ENCODE peak calls at places on chromosomes 12 and 14, in four cellular contexts. J is heart left ventricle, L is lower leg skin, K is A549. F is an unnamed sample.
A peak's percentile ranks its signal among the peaks of the same experiment; 100 is the strongest.

GRCh38 chr14:77615231-77616132 is 955 bp downstream of the SPTLC2 start:
- DNase-seq in J (no peak), L (no peak), K (no peak), F (no peak)

GRCh38 chr14:73567951-73568885 is 795 bp upstream of the ACOT2 start:
- DNase-seq in J (no peak), L (no peak), K (no peak), F (no peak)

GRCh38 chr12:108860443-108860842 is 3.1 kb upstream of the SSH1 start:
- DNase-seq in J (no peak), L (no peak), K (no peak), F (no peak)

GRCh38 chr12:2933586-2933985 is 25.6 kb upstream of the TEAD4 start:
- DNase-seq in J (no peak), L (no peak), K (no peak), F (no peak)

GRCh38 chr14:43937001-43937400 is 570.1 kb downstream of the FSCB start:
- DNase-seq in J (no peak), L (no peak), K (no peak), F (no peak)

GRCh38 chr14:96567289-96567899 is 65.2 kb downstream of the PAPOLA start:
- DNase-seq in J (no peak), L (no peak), K (peak; percentile 31), F (no peak)

GRCh38 chr12:71164877-71165197 is 7.0 kb upstream of the TSPAN8 start:
- DNase-seq in J (no peak), L (no peak), K (no peak), F (no peak)

GRCh38 chr14:20386276-20386855 is 26.9 kb downstream of the TEP1 start:
- DNase-seq in J (no peak), L (no peak), K (no peak), F (no peak)

GRCh38 chr12:82383930-82384513 is 25.7 kb downstream of the METTL25 start:
- DNase-seq in J (no peak), L (no peak), K (no peak), F (no peak)

GRCh38 chr14:43031598-43031997 is 1424.9 kb downstream of the LRFN5 start:
- DNase-seq in J (no peak), L (no peak), K (peak; percentile 38), F (no peak)

GRCh38 chr14:88948199-88948598 is 123.7 kb downstream of the TTC8 start:
- DNase-seq in J (no peak), L (no peak), K (no peak), F (no peak)

GRCh38 chr12:95790025-95790911 is at the start of gene NTN4:
- DNase-seq in J (peak; percentile 62), L (peak; percentile 27), K (peak; percentile 33), F (peak; percentile 69)

GRCh38 chr14:95126906-95127530 is 30.3 kb downstream of the DICER1 start:
- DNase-seq in J (no peak), L (no peak), K (no peak), F (no peak)

GRCh38 chr12:77796775-77797174 is 33.9 kb upstream of the NAV3 start:
- DNase-seq in J (no peak), L (no peak), K (no peak), F (no peak)

GRCh38 chr12:93976024-93976423 is 172.4 kb upstream of the PLXNC1 start:
- DNase-seq in J (no peak), L (no peak), K (no peak), F (no peak)

GRCh38 chr12:124422570-124423523 is 128.0 kb downstream of the RFLNA start:
- DNase-seq in J (peak; percentile 93), L (peak; percentile 88), K (peak; percentile 98), F (peak; percentile 92)

GRCh38 chr14:100533647-100534485 is 53.4 kb downstream of the BEGAIN start:
- DNase-seq in J (peak; percentile 9), L (peak; percentile 13), K (no peak), F (peak; percentile 25)

GRCh38 chr14:80215756-80216581 is 4.7 kb upstream of the DIO2 start:
- DNase-seq in J (peak; percentile 66), L (no peak), K (peak; percentile 87), F (peak; percentile 30)

GRCh38 chr14:36605506-36605857 is 23.1 kb upstream of the NKX2-8 start:
- DNase-seq in J (no peak), L (no peak), K (no peak), F (no peak)

GRCh38 chr14:96368534-96368933 is 5.2 kb downstream of the GSKIP start:
- DNase-seq in J (no peak), L (no peak), K (no peak), F (no peak)

GRCh38 chr12:109595321-109595902 is 21.8 kb downstream of the MVK start:
- DNase-seq in J (no peak), L (no peak), K (no peak), F (no peak)

GRCh38 chr12:65640489-65640901 is 183.8 kb upstream of the HMGA2 start:
- DNase-seq in J (peak; percentile 12), L (peak; percentile 68), K (no peak), F (no peak)

GRCh38 chr14:52348796-52349195 is 34.7 kb downstream of the PTGER2 start:
- DNase-seq in J (no peak), L (no peak), K (no peak), F (no peak)

GRCh38 chr14:63493246-63493645 is 49.9 kb downstream of the PPP2R5E start:
- DNase-seq in J (no peak), L (no peak), K (no peak), F (no peak)

GRCh38 chr14:56555921-56556570 is 23.6 kb upstream of the TMEM260 start:
- DNase-seq in J (no peak), L (no peak), K (peak; percentile 28), F (no peak)

GRCh38 chr12:4270670-4271432 is 2.7 kb upstream of the CCND2 start:
- DNase-seq in J (peak; percentile 66), L (peak; percentile 35), K (no peak), F (no peak)

GRCh38 chr14:39395555-39396254 is 36.5 kb downstream of the FBXO33 start:
- DNase-seq in J (no peak), L (no peak), K (no peak), F (no peak)

GRCh38 chr12:5969156-5969973 is 24.3 kb upstream of the ANO2 start:
- DNase-seq in J (no peak), L (no peak), K (no peak), F (no peak)

DNA sequence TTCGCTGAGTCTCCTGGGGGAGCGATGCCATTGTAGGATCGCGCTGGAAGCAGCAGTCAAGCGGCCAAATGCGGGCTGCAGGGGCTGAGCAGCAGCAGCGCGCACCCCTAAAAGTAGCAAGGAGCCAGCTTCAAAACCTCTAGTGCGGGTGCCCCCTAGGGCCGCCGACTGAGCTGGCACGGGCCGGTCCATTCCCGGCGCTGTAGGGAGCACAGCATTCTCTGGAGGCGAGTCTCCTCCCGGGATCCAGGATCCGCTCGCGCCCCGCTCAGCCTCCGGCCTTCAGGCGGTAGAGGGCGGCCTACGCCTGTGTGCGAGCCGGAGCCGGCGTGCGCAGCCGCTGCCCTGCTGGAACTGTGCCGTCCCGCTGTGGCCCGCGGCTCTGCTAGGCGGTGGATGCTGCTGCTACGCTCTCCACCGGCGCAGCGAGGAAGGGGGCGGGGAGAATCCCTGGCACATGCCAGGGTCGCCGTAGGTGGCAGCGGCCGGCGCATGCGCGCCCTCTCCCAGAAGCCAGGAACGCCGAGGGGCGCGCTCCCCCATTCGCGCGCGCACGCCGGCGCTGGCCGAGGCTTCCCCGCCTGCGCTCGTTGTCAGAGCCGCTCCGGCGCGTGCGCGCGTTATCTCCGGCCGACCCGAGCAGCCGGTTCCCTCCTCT is at the start of gene FUT8:
- DNase-seq in J (peak; percentile 95), L (peak; percentile 92), K (peak; percentile 84), F (peak; percentile 98)
- TF ChIP-seq POLR2A in J (no peak), L (no peak), K (peak; percentile 96), F (no peak)

DNA sequence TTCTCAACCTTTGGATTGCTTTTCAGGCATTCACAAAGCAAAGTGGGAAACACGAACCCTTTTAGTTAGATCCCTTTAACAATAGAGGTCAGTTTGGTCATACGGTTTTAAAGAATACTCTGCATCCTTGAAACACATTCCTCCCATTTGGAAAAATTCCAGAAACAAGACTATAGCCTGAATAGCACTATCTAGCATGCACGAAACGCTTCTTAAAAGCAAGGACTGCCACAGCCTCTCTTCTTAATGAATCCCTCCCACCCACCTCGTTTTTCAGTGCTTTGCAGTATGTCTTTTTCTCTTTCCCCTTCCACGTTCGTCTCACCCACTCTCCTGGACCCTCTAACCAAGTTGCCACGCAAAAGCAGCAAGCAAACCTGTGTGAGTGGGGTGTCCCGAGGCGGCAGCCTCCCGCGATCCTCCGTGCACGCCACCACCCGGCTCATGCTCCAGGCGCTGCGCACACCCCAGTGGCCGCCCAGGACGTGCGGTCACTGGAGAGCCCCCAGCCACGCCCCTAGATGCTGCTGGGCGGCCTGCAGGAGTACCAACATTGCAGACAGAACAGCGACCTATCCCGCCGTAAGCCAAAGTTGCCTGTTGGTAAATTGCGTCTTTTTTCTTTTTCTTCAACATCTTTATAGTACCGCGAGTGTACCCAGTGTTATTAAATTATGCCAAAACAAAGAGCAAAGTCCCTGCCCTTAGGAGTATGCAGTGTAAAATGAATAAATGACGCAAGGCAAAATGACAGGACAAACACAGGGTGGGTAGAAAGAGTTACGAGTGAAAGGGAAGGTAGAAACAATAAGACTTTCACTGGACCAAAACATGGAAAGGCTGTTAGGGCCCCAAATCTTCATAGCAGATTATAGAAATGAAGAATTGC is at the start of gene SLC38A4:
- DNase-seq in J (no peak), L (no peak), K (no peak), F (no peak)
- TF ChIP-seq CTCF in J (peak; percentile 24), L (no peak), K (no peak), F (no peak)

GRCh38 chr14:102226356-102227125 is 78.4 kb downstream of the MOK start:
- DNase-seq in J (no peak), L (no peak), K (no peak), F (no peak)

GRCh38 chr14:102225936-102226335 is 79.0 kb downstream of the MOK start:
- DNase-seq in J (no peak), L (no peak), K (no peak), F (no peak)

GRCh38 chr14:102229071-102229738 is 75.8 kb downstream of the MOK start:
- DNase-seq in J (no peak), L (no peak), K (no peak), F (no peak)

GRCh38 chr14:102225386-102225785 is 79.6 kb downstream of the MOK start:
- DNase-seq in J (no peak), L (no peak), K (no peak), F (no peak)

GRCh38 chr14:102227184-102227964 is 77.6 kb downstream of the MOK start:
- DNase-seq in J (no peak), L (no peak), K (no peak), F (no peak)
- TF ChIP-seq POLR2A in J (no peak), L (no peak), K (no peak), F (no peak)

GRCh38 chr12:26043139-26044006 is 81.5 kb downstream of the BHLHE41 start:
- DNase-seq in J (no peak), L (no peak), K (no peak), F (no peak)
- TF ChIP-seq CTCF in J (no peak), L (no peak), K (no peak), F (no peak)

GRCh38 chr14:68513838-68514610 is 278.8 kb downstream of the ZFP36L1 start:
- DNase-seq in J (no peak), L (no peak), K (no peak), F (no peak)
- TF ChIP-seq POLR2A in J (no peak), L (no peak), K (no peak), F (no peak)

DNA sequence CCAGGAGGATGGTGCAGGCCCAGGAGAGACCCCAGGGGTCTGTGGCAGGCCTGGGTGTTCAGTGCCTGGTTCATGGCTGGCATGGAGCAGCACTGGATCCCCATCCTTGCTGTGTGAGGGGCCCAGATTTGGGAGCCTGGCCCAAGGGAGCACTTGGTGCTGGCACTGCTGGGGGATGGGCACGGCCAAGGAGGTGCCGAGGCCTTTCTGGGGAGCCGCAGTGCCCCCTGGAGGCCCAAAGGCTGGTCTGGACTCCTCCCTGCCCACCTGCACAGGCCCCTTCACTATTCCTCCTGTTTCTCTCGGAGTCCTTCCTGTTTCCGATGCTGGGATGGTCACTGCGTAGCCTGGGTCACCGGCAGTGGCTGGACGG is 48.6 kb downstream of the LRCOL1 start:
- DNase-seq in J (no peak), L (no peak), K (peak; percentile 75), F (peak; percentile 36)
- TF ChIP-seq CTCF in J (peak; percentile 32), L (no peak), K (peak; percentile 16), F (no peak)